ENCODE peak calls at places on chromosomes 11 and 22, in six cellular contexts. One of them, this sample, is unnamed.
A peak's percentile ranks its signal among the peaks of the same experiment; 100 is the strongest.

GRCh38 chr22:46791201-46791731 is 28.8 kb downstream of the TBC1D22A start:
- DNase-seq in transverse colon: peak; percentile 53
- DNase-seq in testis: no peak
- DNase-seq in esophagus squamous epithelium: no peak
- DNase-seq in NB4: peak; percentile 91
- DNase-seq in uterus: peak; percentile 74
- DNase-seq in this sample: peak; percentile 24

GRCh38 chr11:133040289-133040893 is 491.9 kb downstream of the OPCML start:
- DNase-seq in uterus: no peak
- DNase-seq in transverse colon: no peak
- DNase-seq in testis: no peak
- DNase-seq in esophagus squamous epithelium: no peak
- DNase-seq in NB4: no peak
- DNase-seq in this sample: no peak

GRCh38 chr11:44617671-44618461 is 52.4 kb downstream of the CD82 start:
- DNase-seq in testis: no peak
- DNase-seq in NB4: no peak
- DNase-seq in transverse colon: peak; percentile 6
- DNase-seq in esophagus squamous epithelium: no peak
- DNase-seq in uterus: peak; percentile 10
- DNase-seq in this sample: no peak

GRCh38 chr22:46479046-46479445 is 58.4 kb downstream of the CELSR1 start:
- DNase-seq in esophagus squamous epithelium: no peak
- DNase-seq in NB4: no peak
- DNase-seq in transverse colon: no peak
- DNase-seq in uterus: no peak
- DNase-seq in testis: no peak
- DNase-seq in this sample: no peak

GRCh38 chr11:10930224-10930960 is 72.5 kb upstream of the ZBED5 start:
- DNase-seq in uterus: no peak
- DNase-seq in transverse colon: peak; percentile 27
- DNase-seq in esophagus squamous epithelium: no peak
- DNase-seq in testis: peak; percentile 36
- DNase-seq in NB4: no peak
- DNase-seq in this sample: peak; percentile 46

GRCh38 chr22:36467946-36468345 is 13.5 kb downstream of the TXN2 start:
- DNase-seq in NB4: peak; percentile 98
- DNase-seq in testis: no peak
- DNase-seq in transverse colon: no peak
- DNase-seq in esophagus squamous epithelium: no peak
- DNase-seq in uterus: no peak
- DNase-seq in this sample: no peak

GRCh38 chr22:50625131-50625567 is 2.8 kb downstream of the ARSA start:
- DNase-seq in esophagus squamous epithelium: no peak
- DNase-seq in uterus: no peak
- DNase-seq in NB4: no peak
- DNase-seq in testis: no peak
- DNase-seq in transverse colon: peak; percentile 15
- DNase-seq in this sample: no peak

GRCh38 chr11:11931461-11932055 is 76.9 kb downstream of the DKK3 start:
- DNase-seq in transverse colon: no peak
- DNase-seq in NB4: peak; percentile 54
- DNase-seq in uterus: peak; percentile 16
- DNase-seq in testis: peak; percentile 37
- DNase-seq in esophagus squamous epithelium: no peak
- DNase-seq in this sample: peak; percentile 47

GRCh38 chr11:34495724-34496377 is 17.7 kb downstream of the ELF5 start:
- DNase-seq in testis: no peak
- DNase-seq in esophagus squamous epithelium: no peak
- DNase-seq in transverse colon: no peak
- DNase-seq in NB4: no peak
- DNase-seq in uterus: no peak
- DNase-seq in this sample: no peak

GRCh38 chr22:36425977-36426523 is 38.3 kb upstream of the MYH9 start:
- DNase-seq in esophagus squamous epithelium: no peak
- DNase-seq in testis: no peak
- DNase-seq in uterus: peak; percentile 47
- DNase-seq in NB4: peak; percentile 76
- DNase-seq in transverse colon: no peak
- DNase-seq in this sample: no peak

GRCh38 chr11:35105319-35106063 is 33.5 kb upstream of the CD44 start:
- DNase-seq in esophagus squamous epithelium: no peak
- DNase-seq in testis: no peak
- DNase-seq in uterus: no peak
- DNase-seq in NB4: no peak
- DNase-seq in transverse colon: no peak
- DNase-seq in this sample: peak; percentile 98

GRCh38 chr22:27199354-27199753 is 542.0 kb downstream of the MIAT start:
- DNase-seq in testis: no peak
- DNase-seq in transverse colon: no peak
- DNase-seq in esophagus squamous epithelium: no peak
- DNase-seq in NB4: no peak
- DNase-seq in uterus: no peak
- DNase-seq in this sample: no peak

GRCh38 chr22:32112380-32112779 is 46.7 kb downstream of the C22orf42 start:
- DNase-seq in NB4: no peak
- DNase-seq in transverse colon: no peak
- DNase-seq in testis: no peak
- DNase-seq in esophagus squamous epithelium: no peak
- DNase-seq in uterus: no peak
- DNase-seq in this sample: no peak

GRCh38 chr11:126997196-126997595 is 3.4 kb downstream of the KIRREL3 start:
- DNase-seq in NB4: no peak
- DNase-seq in transverse colon: no peak
- DNase-seq in uterus: no peak
- DNase-seq in esophagus squamous epithelium: no peak
- DNase-seq in testis: no peak
- DNase-seq in this sample: no peak

GRCh38 chr11:10407749-10408472 is 47.2 kb upstream of the AMPD3 start:
- DNase-seq in uterus: no peak
- DNase-seq in transverse colon: no peak
- DNase-seq in testis: peak; percentile 52
- DNase-seq in NB4: no peak
- DNase-seq in esophagus squamous epithelium: no peak
- DNase-seq in this sample: no peak

GRCh38 chr11:15117751-15118150 is 3.0 kb downstream of the INSC start:
- DNase-seq in NB4: no peak
- DNase-seq in transverse colon: no peak
- DNase-seq in testis: no peak
- DNase-seq in esophagus squamous epithelium: no peak
- DNase-seq in uterus: no peak
- DNase-seq in this sample: no peak

GRCh38 chr11:62487698-62488551 is 58.7 kb downstream of the AHNAK start:
- DNase-seq in testis: no peak
- DNase-seq in transverse colon: no peak
- DNase-seq in NB4: no peak
- DNase-seq in uterus: no peak
- DNase-seq in esophagus squamous epithelium: no peak
- DNase-seq in this sample: no peak

GRCh38 chr22:42437488-42438292 is 5.5 kb upstream of the NFAM1 start:
- DNase-seq in transverse colon: peak; percentile 82
- DNase-seq in testis: peak; percentile 82
- DNase-seq in NB4: peak; percentile 83
- DNase-seq in uterus: peak; percentile 75
- DNase-seq in esophagus squamous epithelium: no peak
- DNase-seq in this sample: peak; percentile 59

GRCh38 chr11:76209956-76210885 is 3.9 kb upstream of the WNT11 start:
- DNase-seq in uterus: peak; percentile 81
- DNase-seq in transverse colon: peak; percentile 69
- DNase-seq in testis: peak; percentile 70
- DNase-seq in esophagus squamous epithelium: no peak
- DNase-seq in NB4: peak; percentile 70
- DNase-seq in this sample: peak; percentile 20

GRCh38 chr11:74739546-74740270 is 8.5 kb upstream of the CHRDL2 start:
- DNase-seq in esophagus squamous epithelium: no peak
- DNase-seq in NB4: peak; percentile 73
- DNase-seq in transverse colon: peak; percentile 45
- DNase-seq in testis: peak; percentile 64
- DNase-seq in uterus: peak; percentile 63
- DNase-seq in this sample: peak; percentile 73

GRCh38 chr11:35135222-35135621 is 3.7 kb upstream of the CD44 start:
- DNase-seq in transverse colon: no peak
- DNase-seq in NB4: no peak
- DNase-seq in testis: no peak
- DNase-seq in uterus: no peak
- DNase-seq in esophagus squamous epithelium: no peak
- DNase-seq in this sample: no peak

DNA sequence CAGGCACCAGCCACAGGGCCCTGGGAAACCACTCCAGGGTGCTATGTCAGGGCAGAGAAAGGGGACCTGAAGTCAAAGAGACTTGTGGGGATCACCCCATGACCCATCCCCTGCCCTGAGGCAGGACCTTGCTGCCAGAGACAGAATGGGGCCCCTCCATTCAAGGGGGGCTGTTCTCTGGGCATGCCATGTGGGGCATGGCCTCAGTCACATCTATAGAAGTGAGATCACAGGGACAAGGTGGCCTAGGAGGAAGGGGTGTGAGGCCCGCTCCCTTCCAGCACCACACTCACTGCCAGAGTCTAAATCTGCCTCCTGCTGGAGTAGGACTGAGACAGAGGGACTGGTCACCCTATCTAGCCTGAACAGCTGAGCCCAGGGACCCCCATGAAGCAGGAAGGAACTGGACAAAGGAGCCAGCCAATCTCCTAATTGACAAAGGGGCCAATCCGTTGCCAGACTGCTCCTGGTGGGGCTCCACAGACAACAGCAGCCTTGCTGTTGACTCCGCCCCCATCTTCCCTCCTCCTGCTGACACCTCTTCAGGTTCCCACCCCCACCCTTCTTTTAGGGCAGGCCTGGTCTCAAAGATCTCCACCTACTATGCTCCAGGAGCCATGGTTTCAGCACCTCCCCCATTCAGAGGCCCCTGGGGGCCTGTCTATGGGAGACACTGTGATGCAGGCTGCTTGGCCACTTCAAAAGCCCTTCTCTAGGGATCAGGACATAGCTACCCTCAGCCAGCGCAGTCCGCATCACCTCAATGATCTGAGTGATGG is 26.0 kb downstream of the NEAT1 start:
- DNase-seq in uterus: peak; percentile 23
- DNase-seq in transverse colon: peak; percentile 42
- DNase-seq in NB4: no peak
- DNase-seq in testis: no peak
- DNase-seq in esophagus squamous epithelium: no peak
- DNase-seq in this sample: no peak
- TF ChIP-seq POLR2A in uterus: no peak
- TF ChIP-seq POLR2A in transverse colon: no peak
- TF ChIP-seq POLR2A in NB4: no peak
- TF ChIP-seq POLR2A in testis: no peak
- TF ChIP-seq POLR2A in esophagus squamous epithelium: no peak
- TF ChIP-seq POLR2A in this sample: peak; percentile 54

GRCh38 chr11:9264381-9265210 is 554 bp downstream of the DENND5A start:
- DNase-seq in uterus: peak; percentile 63
- DNase-seq in testis: peak; percentile 67
- DNase-seq in NB4: peak; percentile 93
- DNase-seq in transverse colon: peak; percentile 43
- DNase-seq in esophagus squamous epithelium: peak; percentile 7
- DNase-seq in this sample: peak; percentile 66
- TF ChIP-seq POLR2A in uterus: peak; percentile 43
- TF ChIP-seq POLR2A in testis: no peak
- TF ChIP-seq POLR2A in NB4: peak; percentile 34
- TF ChIP-seq POLR2A in transverse colon: peak; percentile 45
- TF ChIP-seq POLR2A in esophagus squamous epithelium: no peak
- TF ChIP-seq POLR2A in this sample: no peak

GRCh38 chr11:59097113-59097708 is 9.8 kb upstream of the FAM111B start:
- DNase-seq in esophagus squamous epithelium: no peak
- DNase-seq in NB4: peak; percentile 62
- DNase-seq in uterus: peak; percentile 32
- DNase-seq in transverse colon: peak; percentile 75
- DNase-seq in testis: peak; percentile 62
- DNase-seq in this sample: peak; percentile 61

GRCh38 chr11:59106363-59107336 is at the start of gene FAM111B:
- DNase-seq in transverse colon: peak; percentile 90
- DNase-seq in NB4: no peak
- DNase-seq in uterus: peak; percentile 83
- DNase-seq in esophagus squamous epithelium: peak; percentile 9
- DNase-seq in testis: peak; percentile 91
- DNase-seq in this sample: peak; percentile 14

DNA sequence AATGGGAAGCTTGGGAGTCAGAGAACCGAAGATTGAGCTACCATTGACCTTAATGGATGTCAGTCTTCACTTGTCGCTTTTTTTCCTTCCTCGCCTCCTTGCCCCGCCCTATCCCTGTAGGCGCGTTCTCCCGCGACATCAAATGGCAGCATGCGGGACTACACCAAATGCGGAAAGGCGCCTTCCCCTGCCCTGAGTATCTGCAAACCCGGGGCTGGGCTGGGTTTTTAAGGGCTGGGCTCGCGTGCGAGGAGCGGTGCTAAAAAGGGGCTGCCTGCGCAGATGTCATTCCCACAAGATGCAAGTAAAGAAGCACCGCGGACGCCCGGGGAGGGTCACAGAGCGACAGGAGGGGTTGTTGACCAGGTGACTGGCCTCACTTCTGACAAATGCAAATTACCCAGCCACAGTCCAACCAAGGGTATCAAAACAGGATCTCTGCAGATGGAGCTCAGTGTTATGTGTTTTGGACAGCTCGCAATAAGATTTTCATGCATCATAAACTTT is 4.7 kb upstream of the FAM111B start:
- DNase-seq in transverse colon: peak; percentile 66
- DNase-seq in esophagus squamous epithelium: no peak
- DNase-seq in uterus: peak; percentile 14
- DNase-seq in NB4: no peak
- DNase-seq in testis: peak; percentile 75
- DNase-seq in this sample: peak; percentile 46
- TF ChIP-seq POLR2A in transverse colon: no peak
- TF ChIP-seq POLR2A in esophagus squamous epithelium: no peak
- TF ChIP-seq POLR2A in uterus: no peak
- TF ChIP-seq POLR2A in NB4: no peak
- TF ChIP-seq POLR2A in testis: no peak
- TF ChIP-seq POLR2A in this sample: no peak

DNA sequence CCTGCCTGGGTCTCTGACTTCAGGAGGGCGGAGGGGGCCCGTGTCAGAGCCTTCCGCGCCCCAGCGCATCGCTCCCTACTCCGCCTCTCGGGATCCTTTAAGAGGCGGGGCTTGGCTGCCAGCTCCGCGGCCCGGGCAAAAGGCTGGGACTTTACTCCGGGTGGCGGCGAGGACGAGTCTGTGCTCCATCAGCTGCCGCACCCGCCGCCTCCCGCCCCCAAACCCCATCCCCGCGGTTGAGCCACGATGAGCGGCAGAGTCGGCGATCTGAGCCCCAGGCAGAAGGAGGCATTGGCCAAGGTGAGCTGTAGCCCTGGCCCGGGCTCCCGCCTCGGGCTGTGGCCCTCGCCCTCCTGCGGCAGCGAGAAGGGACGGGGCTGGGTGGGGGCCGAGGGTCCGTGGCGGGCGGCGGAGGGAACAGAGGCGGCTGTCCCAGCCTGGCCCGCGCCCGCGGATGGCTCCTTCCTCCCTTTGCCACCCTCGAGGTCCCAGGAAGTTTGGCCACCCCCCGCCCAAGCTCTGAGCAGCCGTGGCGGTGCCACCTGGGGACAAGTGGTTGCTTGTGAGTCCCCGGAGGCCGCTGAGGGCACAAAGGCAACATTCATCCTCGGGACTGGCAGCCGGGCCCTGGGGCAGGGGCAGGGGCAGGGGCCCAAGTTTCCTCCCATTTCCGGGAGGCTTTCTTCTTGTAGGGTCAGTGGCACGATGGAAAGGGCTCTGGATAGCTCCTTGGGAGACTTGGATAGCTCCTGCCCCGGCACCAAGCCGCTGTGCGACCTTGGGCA is at the start of gene SEC14L2:
- DNase-seq in transverse colon: peak; percentile 78
- DNase-seq in esophagus squamous epithelium: no peak
- DNase-seq in uterus: peak; percentile 73
- DNase-seq in testis: peak; percentile 76
- DNase-seq in NB4: no peak
- DNase-seq in this sample: peak; percentile 67
- TF ChIP-seq POLR2A in transverse colon: peak; percentile 16
- TF ChIP-seq POLR2A in esophagus squamous epithelium: no peak
- TF ChIP-seq POLR2A in uterus: peak; percentile 24
- TF ChIP-seq POLR2A in testis: no peak
- TF ChIP-seq POLR2A in NB4: no peak
- TF ChIP-seq POLR2A in this sample: peak; percentile 79

This sample was measured in erythroblast.